ENCODE peak calls at places on chromosomes 6 and 20, in four cellular contexts. One of them, this sample, is unnamed.

GRCh38 chr20:40323411-40323810 is 365.6 kb downstream of the MAFB start:
- DNase-seq in astrocyte of the cerebellum: peak
- DNase-seq in IMR-90: no peak
- DNase-seq in NCI-H1105: no peak
- DNase-seq in this sample: no peak

GRCh38 chr6:115053169-115053860 is 710.5 kb upstream of the HS3ST5 start:
- DNase-seq in astrocyte of the cerebellum: no peak
- DNase-seq in IMR-90: no peak
- DNase-seq in NCI-H1105: no peak
- DNase-seq in this sample: no peak

GRCh38 chr20:62856931-62857619 is 4.5 kb downstream of the TCFL5 start:
- DNase-seq in astrocyte of the cerebellum: no peak
- DNase-seq in IMR-90: no peak
- DNase-seq in NCI-H1105: no peak
- DNase-seq in this sample: no peak

GRCh38 chr6:12709116-12709515 is 7.5 kb upstream of the PHACTR1 start:
- DNase-seq in astrocyte of the cerebellum: no peak
- DNase-seq in IMR-90: no peak
- DNase-seq in NCI-H1105: no peak
- DNase-seq in this sample: no peak

GRCh38 chr6:168039849-168040248 is 39.2 kb downstream of the FRMD1 start:
- DNase-seq in astrocyte of the cerebellum: no peak
- DNase-seq in IMR-90: no peak
- DNase-seq in NCI-H1105: no peak
- DNase-seq in this sample: no peak

GRCh38 chr20:13868331-13868730 is 83.5 kb downstream of the NDUFAF5 start:
- DNase-seq in astrocyte of the cerebellum: no peak
- DNase-seq in IMR-90: peak
- DNase-seq in NCI-H1105: no peak
- DNase-seq in this sample: no peak

GRCh38 chr20:3115190-3116107 is 30.9 kb upstream of the AVP start:
- DNase-seq in astrocyte of the cerebellum: peak
- DNase-seq in IMR-90: peak
- DNase-seq in NCI-H1105: no peak
- DNase-seq in this sample: peak

GRCh38 chr20:38751360-38751976 is 3.2 kb downstream of the ACTR5 start:
- DNase-seq in astrocyte of the cerebellum: peak
- DNase-seq in IMR-90: peak
- DNase-seq in NCI-H1105: peak
- DNase-seq in this sample: no peak

GRCh38 chr20:59525500-59526241 is 78.7 kb upstream of the PHACTR3 start:
- DNase-seq in astrocyte of the cerebellum: no peak
- DNase-seq in IMR-90: peak
- DNase-seq in NCI-H1105: peak
- DNase-seq in this sample: no peak

This sample was measured in AG04450.